ENCODE peak calls at places on chromosomes 12 and 14, in four cellular contexts. V is Peyer's patch, F is heart left ventricle, S is ovary. J is an unnamed sample.

GRCh38 chr12:69243099-69244084 is 4.0 kb downstream of the CPSF6 start:
- DNase-seq in V (no peak), F (no peak), S (no peak), J (no peak)

GRCh38 chr14:93970589-93970966 is 5.8 kb downstream of the ASB2 start:
- DNase-seq in V (peak; percentile 82), F (no peak), S (no peak), J (peak; percentile 55)

GRCh38 chr14:39426605-39427004 is 5.6 kb downstream of the FBXO33 start:
- DNase-seq in V (no peak), F (no peak), S (no peak), J (no peak)

GRCh38 chr14:98006008-98006407 is 1208.8 kb downstream of the VRK1 start:
- DNase-seq in V (no peak), F (no peak), S (no peak), J (no peak)

GRCh38 chr14:58059121-58059520 is 92.9 kb downstream of the ARMH4 start:
- DNase-seq in V (no peak), F (no peak), S (no peak), J (no peak)

GRCh38 chr14:104639889-104640548 is 35.4 kb upstream of the TMEM179 start:
- DNase-seq in V (peak; percentile 58), F (peak; percentile 63), S (peak; percentile 62), J (no peak)

GRCh38 chr14:103329421-103330347 is 4.4 kb upstream of the EIF5 start:
- DNase-seq in V (no peak), F (no peak), S (no peak), J (no peak)

GRCh38 chr14:51533160-51533559 is 118.5 kb upstream of the FRMD6 start:
- DNase-seq in V (no peak), F (no peak), S (no peak), J (no peak)

GRCh38 chr12:109738878-109739665 is 25.4 kb downstream of the FAM222A start:
- DNase-seq in V (no peak), F (peak; percentile 15), S (peak; percentile 21), J (no peak)

GRCh38 chr12:125092872-125093680 is 27.8 kb downstream of the AACS start:
- DNase-seq in V (no peak), F (peak; percentile 78), S (no peak), J (no peak)

GRCh38 chr12:58887071-58887470 is 33.2 kb downstream of the LRIG3 start:
- DNase-seq in V (no peak), F (no peak), S (no peak), J (no peak)

GRCh38 chr12:54082402-54082892 is 28.8 kb downstream of the HOXC4 start:
- DNase-seq in V (peak; percentile 57), F (no peak), S (peak; percentile 79), J (peak; percentile 2)

GRCh38 chr12:126432780-126433179 is 1367.5 kb downstream of the AACS start:
- DNase-seq in V (no peak), F (no peak), S (no peak), J (no peak)

GRCh38 chr12:131221061-131221945 is 267.6 kb downstream of the ADGRD1 start:
- DNase-seq in V (no peak), F (no peak), S (no peak), J (no peak)

GRCh38 chr14:75268638-75269550 is 9.7 kb upstream of the FOS start:
- DNase-seq in V (no peak), F (no peak), S (no peak), J (no peak)

GRCh38 chr12:126963825-126964224 is 1303.1 kb upstream of the TMEM132C start:
- DNase-seq in V (no peak), F (no peak), S (no peak), J (no peak)

GRCh38 chr12:47397664-47398281 is 308.1 kb downstream of the RPAP3 start:
- DNase-seq in V (peak; percentile 52), F (no peak), S (no peak), J (peak; percentile 14)

GRCh38 chr14:102849522-102850379 is 72.5 kb downstream of the TRAF3 start:
- DNase-seq in V (no peak), F (no peak), S (no peak), J (no peak)

GRCh38 chr12:123801573-123802178 is 39.6 kb downstream of the DNAH10 start:
- DNase-seq in V (no peak), F (no peak), S (no peak), J (no peak)

GRCh38 chr12:103973909-103974308 is 8.2 kb downstream of the TDG start:
- DNase-seq in V (no peak), F (no peak), S (no peak), J (no peak)

GRCh38 chr14:69471916-69472315 is 12.6 kb upstream of the PLEKHD1 start:
- DNase-seq in V (no peak), F (no peak), S (no peak), J (no peak)

GRCh38 chr12:32083489-32083888 is 23.2 kb upstream of the BICD1 start:
- DNase-seq in V (no peak), F (no peak), S (no peak), J (no peak)

GRCh38 chr12:78746001-78746400 is 118.6 kb upstream of the SYT1 start:
- DNase-seq in V (no peak), F (no peak), S (no peak), J (no peak)

GRCh38 chr14:75861161-75861621 is 120.6 kb downstream of the TGFB3 start:
- DNase-seq in V (no peak), F (no peak), S (no peak), J (no peak)

GRCh38 chr14:31070431-31070830 is 44.3 kb upstream of the STRN3 start:
- DNase-seq in V (no peak), F (no peak), S (no peak), J (no peak)

GRCh38 chr14:85620937-85621336 is 91.0 kb downstream of the FLRT2 start:
- DNase-seq in V (no peak), F (no peak), S (no peak), J (no peak)

GRCh38 chr12:20985399-20985798 is 145.6 kb upstream of the SLCO1B1 start:
- DNase-seq in V (no peak), F (no peak), S (no peak), J (no peak)

GRCh38 chr12:116853507-116853906 is 27.7 kb downstream of the HRK start:
- DNase-seq in V (no peak), F (no peak), S (no peak), J (no peak)

GRCh38 chr14:61927015-61927414 is 164.8 kb downstream of the SNAPC1 start:
- DNase-seq in V (no peak), F (no peak), S (no peak), J (no peak)

GRCh38 chr14:22375321-22375930 is 213.6 kb downstream of the DAD1 start:
- DNase-seq in V (no peak), F (no peak), S (no peak), J (no peak)

GRCh38 chr14:102580552-102581110 is 11.8 kb upstream of the RCOR1 start:
- DNase-seq in V (no peak), F (no peak), S (no peak), J (no peak)

GRCh38 chr12:41959271-41959670 is 185.4 kb downstream of the GXYLT1 start:
- DNase-seq in V (no peak), F (no peak), S (no peak), J (no peak)

GRCh38 chr14:32200368-32201195 is 1.3 kb upstream of the RNU6-7 start:
- DNase-seq in V (no peak), F (no peak), S (no peak), J (no peak)

GRCh38 chr12:64590183-64590582 is 20.1 kb upstream of the RASSF3 start:
- DNase-seq in V (no peak), F (no peak), S (no peak), J (no peak)
- H3K9me3 ChIP-seq in V (no peaks in the 10 kb centered on the region), F (no peaks in the 10 kb centered on the region), S (no peaks in the 10 kb centered on the region), J (no peaks in the 10 kb centered on the region)

GRCh38 chr12:112303799-112304198 is 78.4 kb downstream of the HECTD4 start:
- DNase-seq in V (no peak), F (no peak), S (no peak), J (no peak)
- H3K27ac ChIP-seq in V (no peak overlapping the region), F (no peak overlapping the region), S (no peak overlapping the region), J (peak overlapping the region; percentile 28)

DNA sequence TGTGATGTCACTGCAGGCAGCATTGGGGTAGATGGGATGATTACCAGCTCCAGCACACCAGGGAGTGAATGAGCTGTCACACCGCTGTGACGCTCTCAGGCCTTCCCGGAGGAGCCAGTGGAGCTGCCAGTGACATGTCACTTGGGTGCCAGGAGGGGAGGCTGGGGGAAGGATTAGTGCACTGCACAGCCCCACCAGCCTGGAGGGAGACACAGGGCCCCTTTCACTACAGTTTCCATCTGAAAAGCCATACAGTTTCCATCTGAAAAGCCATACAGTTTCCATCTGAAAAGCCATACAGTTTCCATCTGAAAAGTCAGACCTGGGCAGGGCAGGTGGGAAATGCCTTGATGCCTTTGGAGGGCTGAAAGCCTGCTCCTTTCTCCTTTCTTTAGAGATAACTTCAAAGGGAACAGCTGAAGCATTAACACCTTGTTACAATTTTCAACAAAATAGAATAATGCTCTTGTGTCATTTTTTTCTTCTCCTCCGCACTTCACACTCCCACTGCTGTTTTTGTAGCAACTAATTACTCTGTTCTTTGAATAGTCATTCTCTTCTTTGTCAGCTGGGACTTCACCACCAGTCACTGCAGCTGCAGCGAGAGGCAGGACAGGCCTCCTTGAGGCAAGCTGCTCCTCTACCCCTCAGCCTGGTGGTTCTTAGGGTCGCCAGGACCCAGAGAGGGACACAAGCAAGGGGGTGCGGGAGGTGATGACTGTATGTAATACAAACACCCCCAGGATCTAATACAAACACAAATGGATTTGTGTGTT is 256.9 kb upstream of the RGS6 start:
- DNase-seq in V (no peak), F (no peak), S (no peak), J (no peak)
- H3K4me3 ChIP-seq in V (no peak overlapping the region), F (no peak overlapping the region), S (no peak overlapping the region), J (no peak overlapping the region)

DNA sequence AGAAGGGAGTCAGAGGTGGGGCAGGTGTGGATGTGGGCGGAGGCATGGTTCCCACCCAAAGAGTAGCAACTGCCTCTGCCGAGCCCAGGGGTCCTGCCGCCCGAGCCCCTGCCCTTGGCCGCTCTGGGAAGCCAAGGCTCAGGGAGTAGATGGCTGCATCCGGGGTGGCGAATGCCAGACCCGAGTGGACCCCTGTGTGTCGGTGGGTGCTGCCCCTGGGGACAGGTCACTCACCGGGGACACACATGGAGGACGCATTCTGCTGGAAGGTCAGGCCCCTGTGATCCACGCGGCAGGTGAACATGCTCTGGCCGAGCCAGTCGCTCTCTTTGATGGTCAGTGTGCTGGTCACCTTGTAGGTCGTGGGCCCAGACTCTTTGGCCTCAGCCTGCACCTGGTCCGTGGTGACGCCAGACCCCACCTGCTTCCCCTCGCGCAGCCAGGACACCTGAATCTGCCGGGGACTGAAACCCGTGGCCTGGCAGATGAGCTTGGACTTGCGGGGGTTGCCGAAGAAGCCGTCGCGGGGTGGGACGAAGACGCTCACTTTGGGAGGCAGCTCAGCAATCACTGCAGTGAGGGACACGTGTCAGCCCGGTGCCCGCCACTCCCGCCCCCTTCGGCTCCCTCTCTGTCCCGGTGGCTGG is 329.0 kb downstream of the TMEM121 start:
- DNase-seq in V (peak; percentile 16), F (no peak), S (peak; percentile 16), J (no peak)
- H3K9me3 ChIP-seq in V (no peaks in the 10 kb centered on the region), F (no peaks in the 10 kb centered on the region), S (no peaks in the 10 kb centered on the region), J (no peaks in the 10 kb centered on the region)

GRCh38 chr12:39235990-39236767 is 206.7 kb downstream of the KIF21A start:
- DNase-seq in V (no peak), F (no peak), S (no peak), J (no peak)
- H3K27ac ChIP-seq in V (no peak overlapping the region), F (no peak overlapping the region), S (no peak overlapping the region), J (no peak overlapping the region)

GRCh38 chr14:56812364-56813103 is 2.3 kb upstream of the OTX2 start:
- DNase-seq in V (no peak), F (no peak), S (no peak), J (no peak)
- H3K4me3 ChIP-seq in V (no peak overlapping the region), F (no peak overlapping the region), S (no peak overlapping the region), J (no peak overlapping the region)

J was measured in effector memory CD4-positive, alpha-beta T cell.